ENCODE peak calls at places on chromosomes 3 and 15, in five cellular contexts. A is NCI-H345, K is GM04504, L is T follicular helper cell, R is GM12865. M is an unnamed sample.
A peak's percentile ranks its signal among the peaks of the same experiment; 100 is the strongest.

GRCh38 chr15:90582553-90582952 is 52.8 kb downstream of the CRTC3 start:
- DNase-seq in A (no peak), K (no peak), L (no peak), R (no peak), M (no peak)

GRCh38 chr15:99429681-99430081 is 136.1 kb upstream of the MEF2A start:
- DNase-seq in A (no peak), K (no peak), L (no peak), R (no peak), M (no peak)

GRCh38 chr3:56591256-56591655 is 34.3 kb downstream of the CCDC66 start:
- DNase-seq in A (no peak), K (no peak), L (no peak), R (no peak), M (no peak)

GRCh38 chr3:13543251-13543650 is 5.7 kb upstream of the FBLN2 start:
- DNase-seq in A (no peak), K (peak; percentile 96), L (no peak), R (no peak), M (no peak)

GRCh38 chr3:176739169-176739568 is 458.1 kb downstream of the TBL1XR1 start:
- DNase-seq in A (no peak), K (no peak), L (no peak), R (no peak), M (no peak)

GRCh38 chr3:81466161-81466560 is 295.3 kb downstream of the GBE1 start:
- DNase-seq in A (no peak), K (no peak), L (no peak), R (no peak), M (no peak)

GRCh38 chr3:25237602-25238001 is 190.5 kb upstream of the RARB start:
- DNase-seq in A (no peak), K (no peak), L (no peak), R (no peak), M (no peak)

GRCh38 chr3:4147719-4148118 is 155.4 kb upstream of the SETMAR start:
- DNase-seq in A (no peak), K (no peak), L (no peak), R (no peak), M (no peak)

GRCh38 chr3:127729556-127730056 is 56.9 kb downstream of the ABTB1 start:
- DNase-seq in A (no peak), K (no peak), L (no peak), R (no peak), M (no peak)

GRCh38 chr15:52523192-52523591 is 5.5 kb downstream of the MYO5A start:
- DNase-seq in A (no peak), K (peak; percentile 74), L (no peak), R (no peak), M (no peak)

GRCh38 chr15:90212221-90213079 is 11.3 kb downstream of the SEMA4B start:
- DNase-seq in A (no peak), K (no peak), L (no peak), R (no peak), M (peak; percentile 94)

GRCh38 chr3:20537234-20537633 is 351.2 kb upstream of the SGO1 start:
- DNase-seq in A (no peak), K (no peak), L (no peak), R (no peak), M (no peak)

GRCh38 chr3:184315871-184316661 is 1.7 kb downstream of the EIF4G1 start:
- DNase-seq in A (no peak), K (no peak), L (no peak), R (no peak), M (no peak)

GRCh38 chr3:151403246-151403645 is 18.7 kb upstream of the P2RY12 start:
- DNase-seq in A (no peak), K (peak; percentile 56), L (no peak), R (no peak), M (no peak)

GRCh38 chr15:58731756-58732535 is 17.6 kb downstream of the ADAM10 start:
- DNase-seq in A (no peak), K (peak; percentile 13), L (no peak), R (no peak), M (no peak)

GRCh38 chr3:178517665-178518366 is 18.4 kb upstream of the KCNMB2 start:
- DNase-seq in A (no peak), K (no peak), L (no peak), R (peak; percentile 44), M (peak; percentile 17)

GRCh38 chr15:63942486-63943365 is 103.6 kb downstream of the DAPK2 start:
- DNase-seq in A (peak; percentile 25), K (no peak), L (no peak), R (peak; percentile 46), M (no peak)

GRCh38 chr15:80609512-80609946 is 85.6 kb upstream of the ABHD17C start:
- DNase-seq in A (no peak), K (no peak), L (no peak), R (no peak), M (no peak)

GRCh38 chr3:152595975-152596832 is 238.7 kb upstream of the P2RY1 start:
- DNase-seq in A (no peak), K (peak; percentile 56), L (no peak), R (peak; percentile 83), M (no peak)

GRCh38 chr3:8278448-8278847 is 223.2 kb upstream of the LMCD1 start:
- DNase-seq in A (no peak), K (no peak), L (no peak), R (no peak), M (no peak)

GRCh38 chr15:56460046-56460445 is 4.9 kb downstream of the MNS1 start:
- DNase-seq in A (no peak), K (no peak), L (no peak), R (no peak), M (no peak)

GRCh38 chr3:15495461-15496340 is 25.8 kb downstream of the COLQ start:
- DNase-seq in A (no peak), K (no peak), L (no peak), R (no peak), M (no peak)

GRCh38 chr3:197364410-197365071 is 66.1 kb upstream of the DLG1 start:
- DNase-seq in A (peak; percentile 80), K (no peak), L (no peak), R (no peak), M (no peak)

GRCh38 chr3:32835049-32835371 is 17.2 kb downstream of the TRIM71 start:
- DNase-seq in A (no peak), K (no peak), L (no peak), R (no peak), M (no peak)

GRCh38 chr15:90836296-90836871 is 32.0 kb upstream of the FURIN start:
- DNase-seq in A (peak; percentile 29), K (peak; percentile 28), L (no peak), R (no peak), M (no peak)

GRCh38 chr3:100602506-100603444 is 6.6 kb upstream of the ADGRG7 start:
- DNase-seq in A (peak; percentile 10), K (no peak), L (no peak), R (peak; percentile 37), M (no peak)

GRCh38 chr3:115549111-115549510 is 74.2 kb upstream of the GAP43 start:
- DNase-seq in A (no peak), K (no peak), L (no peak), R (no peak), M (no peak)

GRCh38 chr3:114456742-114457141 is 162.9 kb downstream of the TIGIT start:
- DNase-seq in A (no peak), K (no peak), L (no peak), R (peak; percentile 91), M (no peak)

GRCh38 chr3:58047806-58048205 is 39.6 kb downstream of the FLNB start:
- DNase-seq in A (no peak), K (peak; percentile 93), L (no peak), R (no peak), M (no peak)

GRCh38 chr3:182862159-182862860 is 69.0 kb downstream of the ATP11B start:
- DNase-seq in A (no peak), K (no peak), L (no peak), R (no peak), M (no peak)

M was measured in keratinocyte.